ENCODE peak calls at places on chromosome 9, in seven cellular contexts. One of them, this sample, is unnamed.

GRCh38 chr9:127336708-127337352 is 60.1 kb upstream of the SLC2A8 start:
- DNase-seq in NCI-H1105: no peak
- DNase-seq in SJSA1: peak
- DNase-seq in cardiac muscle cell: peak
- DNase-seq in activated naive CD8-positive, alpha-beta T cell treated with anti-CD3 and anti-CD28 coated beads for 36 hours: no peak
- DNase-seq in SW480: peak
- DNase-seq in NCI-H2081: no peak
- DNase-seq in this sample: no peak

GRCh38 chr9:110561826-110562225 is 17.7 kb downstream of the SVEP1 start:
- DNase-seq in NCI-H1105: no peak
- DNase-seq in SJSA1: no peak
- DNase-seq in cardiac muscle cell: no peak
- DNase-seq in activated naive CD8-positive, alpha-beta T cell treated with anti-CD3 and anti-CD28 coated beads for 36 hours: no peak
- DNase-seq in SW480: no peak
- DNase-seq in NCI-H2081: no peak
- DNase-seq in this sample: no peak

GRCh38 chr9:134964271-134964670 is 46.6 kb upstream of the FCN1 start:
- DNase-seq in NCI-H1105: no peak
- DNase-seq in SJSA1: no peak
- DNase-seq in cardiac muscle cell: no peak
- DNase-seq in activated naive CD8-positive, alpha-beta T cell treated with anti-CD3 and anti-CD28 coated beads for 36 hours: no peak
- DNase-seq in SW480: no peak
- DNase-seq in NCI-H2081: no peak
- DNase-seq in this sample: no peak

GRCh38 chr9:93132946-93133640 is 958 bp downstream of the NINJ1 start:
- DNase-seq in NCI-H1105: no peak
- DNase-seq in SJSA1: peak
- DNase-seq in cardiac muscle cell: peak
- DNase-seq in activated naive CD8-positive, alpha-beta T cell treated with anti-CD3 and anti-CD28 coated beads for 36 hours: no peak
- DNase-seq in SW480: no peak
- DNase-seq in NCI-H2081: no peak
- DNase-seq in this sample: no peak

GRCh38 chr9:82492274-82492673 is 503.7 kb downstream of the SPATA31D1 start:
- DNase-seq in NCI-H1105: no peak
- DNase-seq in SJSA1: no peak
- DNase-seq in cardiac muscle cell: no peak
- DNase-seq in activated naive CD8-positive, alpha-beta T cell treated with anti-CD3 and anti-CD28 coated beads for 36 hours: no peak
- DNase-seq in SW480: no peak
- DNase-seq in NCI-H2081: no peak
- DNase-seq in this sample: no peak

GRCh38 chr9:101453776-101454570 is 18.4 kb upstream of the ALDOB start:
- DNase-seq in NCI-H1105: no peak
- DNase-seq in SJSA1: no peak
- DNase-seq in cardiac muscle cell: no peak
- DNase-seq in activated naive CD8-positive, alpha-beta T cell treated with anti-CD3 and anti-CD28 coated beads for 36 hours: no peak
- DNase-seq in SW480: no peak
- DNase-seq in NCI-H2081: no peak
- DNase-seq in this sample: no peak

GRCh38 chr9:135215571-135216161 is 128.2 kb downstream of the OLFM1 start:
- DNase-seq in NCI-H1105: peak
- DNase-seq in SJSA1: no peak
- DNase-seq in cardiac muscle cell: peak
- DNase-seq in activated naive CD8-positive, alpha-beta T cell treated with anti-CD3 and anti-CD28 coated beads for 36 hours: no peak
- DNase-seq in SW480: no peak
- DNase-seq in NCI-H2081: no peak
- DNase-seq in this sample: no peak

GRCh38 chr9:93944011-93944410 is 11.1 kb downstream of the BARX1 start:
- DNase-seq in NCI-H1105: no peak
- DNase-seq in SJSA1: no peak
- DNase-seq in cardiac muscle cell: no peak
- DNase-seq in activated naive CD8-positive, alpha-beta T cell treated with anti-CD3 and anti-CD28 coated beads for 36 hours: no peak
- DNase-seq in SW480: no peak
- DNase-seq in NCI-H2081: no peak
- DNase-seq in this sample: no peak

GRCh38 chr9:98158071-98158791 is 34.2 kb downstream of the CORO2A start:
- DNase-seq in NCI-H1105: no peak
- DNase-seq in SJSA1: no peak
- DNase-seq in cardiac muscle cell: no peak
- DNase-seq in activated naive CD8-positive, alpha-beta T cell treated with anti-CD3 and anti-CD28 coated beads for 36 hours: no peak
- DNase-seq in SW480: no peak
- DNase-seq in NCI-H2081: peak
- DNase-seq in this sample: no peak

GRCh38 chr9:134338394-134339182 is 12.3 kb downstream of the RXRA start:
- DNase-seq in NCI-H1105: no peak
- DNase-seq in SJSA1: no peak
- DNase-seq in cardiac muscle cell: peak
- DNase-seq in activated naive CD8-positive, alpha-beta T cell treated with anti-CD3 and anti-CD28 coated beads for 36 hours: no peak
- DNase-seq in SW480: peak
- DNase-seq in NCI-H2081: no peak
- DNase-seq in this sample: no peak

GRCh38 chr9:37371565-37372464 is 50.7 kb upstream of the GRHPR start:
- DNase-seq in NCI-H1105: no peak
- DNase-seq in SJSA1: no peak
- DNase-seq in cardiac muscle cell: peak
- DNase-seq in activated naive CD8-positive, alpha-beta T cell treated with anti-CD3 and anti-CD28 coated beads for 36 hours: peak
- DNase-seq in SW480: no peak
- DNase-seq in NCI-H2081: no peak
- DNase-seq in this sample: no peak

GRCh38 chr9:133306242-133307194 is 29.5 kb downstream of the SURF6 start:
- DNase-seq in NCI-H1105: no peak
- DNase-seq in SJSA1: no peak
- DNase-seq in cardiac muscle cell: no peak
- DNase-seq in activated naive CD8-positive, alpha-beta T cell treated with anti-CD3 and anti-CD28 coated beads for 36 hours: no peak
- DNase-seq in SW480: no peak
- DNase-seq in NCI-H2081: no peak
- DNase-seq in this sample: no peak

GRCh38 chr9:127021664-127022337 is 100.6 kb downstream of the ANGPTL2 start:
- DNase-seq in NCI-H1105: no peak
- DNase-seq in SJSA1: peak
- DNase-seq in cardiac muscle cell: peak
- DNase-seq in activated naive CD8-positive, alpha-beta T cell treated with anti-CD3 and anti-CD28 coated beads for 36 hours: no peak
- DNase-seq in SW480: no peak
- DNase-seq in NCI-H2081: peak
- DNase-seq in this sample: no peak

GRCh38 chr9:128610889-128611288 is 45.8 kb downstream of the DYNC2I2 start:
- DNase-seq in NCI-H1105: no peak
- DNase-seq in SJSA1: no peak
- DNase-seq in cardiac muscle cell: no peak
- DNase-seq in activated naive CD8-positive, alpha-beta T cell treated with anti-CD3 and anti-CD28 coated beads for 36 hours: no peak
- DNase-seq in SW480: no peak
- DNase-seq in NCI-H2081: no peak
- DNase-seq in this sample: no peak

GRCh38 chr9:112844771-112845542 is 45.7 kb downstream of the SLC46A2 start:
- DNase-seq in NCI-H1105: peak
- DNase-seq in SJSA1: peak
- DNase-seq in cardiac muscle cell: peak
- DNase-seq in activated naive CD8-positive, alpha-beta T cell treated with anti-CD3 and anti-CD28 coated beads for 36 hours: peak
- DNase-seq in SW480: peak
- DNase-seq in NCI-H2081: peak
- DNase-seq in this sample: peak

GRCh38 chr9:87395804-87396458 is 101.7 kb upstream of the DAPK1 start:
- DNase-seq in NCI-H1105: peak
- DNase-seq in SJSA1: no peak
- DNase-seq in cardiac muscle cell: no peak
- DNase-seq in activated naive CD8-positive, alpha-beta T cell treated with anti-CD3 and anti-CD28 coated beads for 36 hours: no peak
- DNase-seq in SW480: no peak
- DNase-seq in NCI-H2081: peak
- DNase-seq in this sample: no peak

GRCh38 chr9:131284856-131285255 is 4.7 kb upstream of the PLPP7 start:
- DNase-seq in NCI-H1105: no peak
- DNase-seq in SJSA1: no peak
- DNase-seq in cardiac muscle cell: no peak
- DNase-seq in activated naive CD8-positive, alpha-beta T cell treated with anti-CD3 and anti-CD28 coated beads for 36 hours: no peak
- DNase-seq in SW480: no peak
- DNase-seq in NCI-H2081: no peak
- DNase-seq in this sample: no peak

GRCh38 chr9:96222132-96222531 is 79.8 kb downstream of the HSD17B3 start:
- DNase-seq in NCI-H1105: no peak
- DNase-seq in SJSA1: no peak
- DNase-seq in cardiac muscle cell: peak
- DNase-seq in activated naive CD8-positive, alpha-beta T cell treated with anti-CD3 and anti-CD28 coated beads for 36 hours: no peak
- DNase-seq in SW480: no peak
- DNase-seq in NCI-H2081: no peak
- DNase-seq in this sample: no peak

GRCh38 chr9:96483197-96483596 is 33.2 kb downstream of the HABP4 start:
- DNase-seq in NCI-H1105: no peak
- DNase-seq in SJSA1: no peak
- DNase-seq in cardiac muscle cell: no peak
- DNase-seq in activated naive CD8-positive, alpha-beta T cell treated with anti-CD3 and anti-CD28 coated beads for 36 hours: no peak
- DNase-seq in SW480: no peak
- DNase-seq in NCI-H2081: no peak
- DNase-seq in this sample: no peak

GRCh38 chr9:94639045-94639995 is at the start of gene FBP1:
- DNase-seq in NCI-H1105: no peak
- DNase-seq in SJSA1: no peak
- DNase-seq in cardiac muscle cell: peak
- DNase-seq in activated naive CD8-positive, alpha-beta T cell treated with anti-CD3 and anti-CD28 coated beads for 36 hours: peak
- DNase-seq in SW480: no peak
- DNase-seq in NCI-H2081: no peak
- DNase-seq in this sample: peak

GRCh38 chr9:90870646-90871326 is 69.2 kb downstream of the SYK start:
- DNase-seq in NCI-H1105: no peak
- DNase-seq in SJSA1: no peak
- DNase-seq in cardiac muscle cell: peak
- DNase-seq in activated naive CD8-positive, alpha-beta T cell treated with anti-CD3 and anti-CD28 coated beads for 36 hours: peak
- DNase-seq in SW480: peak
- DNase-seq in NCI-H2081: peak
- DNase-seq in this sample: no peak

This sample was measured in CD14-positive monocyte.